ENCODE peak calls at places on chromosomes 3 and 15, in seven cellular contexts. K is sigmoid colon, Z is Panc1, I is esophagus muscularis mucosa, T is transverse colon, R is prostate gland, J is spleen. Y is an unnamed sample.

GRCh38 chr15:35540031-35540430 is 5.9 kb downstream of the DPH6 start:
- DNase-seq in J (no peak), I (no peak), T (no peak), R (no peak), K (no peak), Z (no peak), Y (no peak)

GRCh38 chr3:98482717-98483482 is 14.6 kb upstream of the OR5K2 start:
- DNase-seq in Z (no peak), J (no peak), I (no peak), R (peak; percentile 11), K (no peak), T (no peak), Y (no peak)

GRCh38 chr3:143002083-143002712 is 828 bp downstream of the U2SURP start:
- DNase-seq in Z (no peak), K (no peak), I (no peak), J (no peak), R (no peak), T (no peak), Y (no peak)

GRCh38 chr3:37899101-37899707 is 37.5 kb downstream of the CTDSPL start:
- DNase-seq in R (no peak), J (no peak), K (no peak), Z (no peak), I (no peak), T (no peak), Y (no peak)

GRCh38 chr15:82778755-82779154 is 27.1 kb downstream of the FSD2 start:
- DNase-seq in T (no peak), J (no peak), K (no peak), R (no peak), I (peak; percentile 21), Z (no peak), Y (no peak)

GRCh38 chr3:113097821-113098516 is 107.2 kb downstream of the GTPBP8 start:
- DNase-seq in T (no peak), R (no peak), J (no peak), K (no peak), Z (no peak), I (no peak), Y (no peak)

GRCh38 chr3:124995460-124995994 is 60.3 kb downstream of the HEG1 start:
- DNase-seq in Z (peak; percentile 27), T (peak; percentile 65), I (no peak), R (peak; percentile 52), K (peak; percentile 86), J (no peak), Y (no peak)

GRCh38 chr3:48466386-48467109 is 20.0 kb downstream of the ATRIP start:
- DNase-seq in T (peak; percentile 48), Z (no peak), R (no peak), I (no peak), K (peak; percentile 74), J (peak; percentile 86), Y (no peak)

GRCh38 chr3:42535981-42536784 is 33.7 kb downstream of the VIPR1 start:
- DNase-seq in K (no peak), I (no peak), Z (peak; percentile 5), R (peak; percentile 38), J (peak; percentile 69), T (peak; percentile 61), Y (no peak)

GRCh38 chr15:71601038-71601869 is 209.1 kb upstream of the NR2E3 start:
- DNase-seq in R (no peak), K (no peak), Z (no peak), J (no peak), I (peak; percentile 64), T (no peak), Y (no peak)

GRCh38 chr3:109731639-109732473 is 394.5 kb upstream of the DPPA4 start:
- DNase-seq in K (no peak), T (peak; percentile 51), I (no peak), J (no peak), R (peak; percentile 53), Z (peak; percentile 35), Y (peak; percentile 22)

GRCh38 chr3:156642750-156643728 is 31.4 kb upstream of the TIPARP start:
- DNase-seq in J (no peak), K (no peak), I (no peak), Z (no peak), R (no peak), T (no peak), Y (no peak)

GRCh38 chr3:12870942-12871341 is 29.6 kb upstream of the RPL32 start:
- DNase-seq in Z (no peak), K (peak; percentile 76), R (no peak), I (no peak), J (peak; percentile 88), T (peak; percentile 46), Y (no peak)

GRCh38 chr15:58331562-58331902 is 100.3 kb upstream of the LIPC start:
- DNase-seq in R (no peak), Z (no peak), K (no peak), I (no peak), J (no peak), T (no peak), Y (no peak)

GRCh38 chr15:99997112-99997651 is 263.9 kb upstream of the LYSMD4 start:
- DNase-seq in T (no peak), I (no peak), R (no peak), K (peak; percentile 43), Z (no peak), J (peak; percentile 66), Y (no peak)

GRCh38 chr3:53250453-53250852 is 5.4 kb downstream of the TKT start:
- DNase-seq in K (no peak), T (no peak), R (no peak), I (no peak), Z (no peak), J (no peak), Y (no peak)

GRCh38 chr15:75801859-75802593 is 41.2 kb upstream of the UBE2Q2 start:
- DNase-seq in Z (peak; percentile 56), I (no peak), K (peak; percentile 90), R (peak; percentile 61), J (peak; percentile 95), T (peak; percentile 84), Y (no peak)

GRCh38 chr3:68306571-68306970 is 625.8 kb downstream of the TAFA4 start:
- DNase-seq in I (no peak), T (no peak), J (no peak), Z (no peak), K (no peak), R (no peak), Y (no peak)

GRCh38 chr3:119586707-119587317 is 7.5 kb downstream of the ADPRH start:
- DNase-seq in Z (no peak), T (no peak), J (no peak), K (no peak), R (no peak), I (no peak), Y (no peak)

GRCh38 chr3:127409421-127410136 is 121.7 kb upstream of the PRR20G start:
- DNase-seq in R (no peak), K (peak; percentile 34), T (no peak), J (peak; percentile 64), I (peak; percentile 68), Z (no peak), Y (no peak)

GRCh38 chr3:79367803-79368202 is 400.0 kb downstream of the ROBO1 start:
- DNase-seq in I (no peak), T (no peak), K (no peak), Z (no peak), R (no peak), J (no peak), Y (no peak)

GRCh38 chr15:25056484-25057429 is 102.0 kb downstream of the SNRPN start:
- DNase-seq in Z (no peak), T (no peak), I (no peak), R (no peak), J (peak; percentile 63), K (no peak), Y (no peak)
- H3K9me3 ChIP-seq in Z (peaks cover 67% of the 10 kb centered on the region), T (peaks cover 100% of the 10 kb centered on the region), I (peaks cover 45% of the 10 kb centered on the region), R (peaks cover 11% of the 10 kb centered on the region), J (peaks cover 100% of the 10 kb centered on the region), K (peaks cover 81% of the 10 kb centered on the region), Y (peaks cover 17% of the 10 kb centered on the region)

GRCh38 chr3:154101250-154101649 is 19.9 kb upstream of the ARHGEF26 start:
- DNase-seq in K (no peak), I (no peak), J (no peak), T (no peak), Z (no peak), R (no peak), Y (no peak)

GRCh38 chr3:154105218-154105975 is 15.8 kb upstream of the ARHGEF26 start:
- DNase-seq in I (no peak), J (no peak), T (no peak), Z (no peak), R (no peak), K (no peak), Y (no peak)

GRCh38 chr3:154095832-154096421 is 25.3 kb upstream of the ARHGEF26 start:
- DNase-seq in T (no peak), J (no peak), I (no peak), R (no peak), Z (no peak), K (no peak), Y (no peak)

GRCh38 chr3:154098396-154098795 is 22.8 kb upstream of the ARHGEF26 start:
- DNase-seq in J (no peak), T (no peak), Z (no peak), I (no peak), K (no peak), R (no peak), Y (no peak)

GRCh38 chr3:154100556-154100955 is 20.6 kb upstream of the ARHGEF26 start:
- DNase-seq in I (no peak), T (no peak), Z (no peak), R (no peak), J (no peak), K (no peak), Y (no peak)
- TF ChIP-seq POLR2AphosphoS5 in I (no peak), T (no peak), Z (no peak), R (no peak), J (no peak), K (no peak), Y (no peak)

DNA sequence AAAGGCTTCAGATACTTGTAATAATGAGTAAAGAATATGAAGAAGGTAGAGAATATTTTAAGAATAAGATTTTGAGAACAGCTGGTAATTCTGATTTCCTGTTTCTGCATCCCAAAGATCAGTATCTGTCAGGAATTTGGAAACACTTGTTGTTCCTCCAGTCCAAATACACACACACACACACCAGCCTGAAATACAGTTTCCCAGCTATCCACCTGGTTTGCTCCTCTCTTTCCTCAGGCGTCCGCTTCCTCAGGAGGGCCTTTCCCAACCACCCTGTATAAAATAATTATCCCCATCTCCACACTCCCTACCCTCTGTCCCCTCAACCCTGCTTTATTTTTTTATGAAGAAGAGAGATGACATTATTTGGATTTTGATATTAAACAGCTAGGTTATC is 2.0 kb upstream of the FSIP1 start:
- DNase-seq in K (no peak), J (no peak), T (no peak), Z (no peak), R (no peak), I (no peak), Y (no peak)
- H3K9me3 ChIP-seq in K (no peaks in the 10 kb centered on the region), J (no peaks in the 10 kb centered on the region), T (no peaks in the 10 kb centered on the region), Z (no peaks in the 10 kb centered on the region), R (no peaks in the 10 kb centered on the region), I (no peaks in the 10 kb centered on the region), Y (no peaks in the 10 kb centered on the region)

GRCh38 chr3:50635066-50635465 is 18.1 kb downstream of the MAPKAPK3 start:
- DNase-seq in I (no peak), T (no peak), R (no peak), K (no peak), Z (no peak), J (no peak), Y (no peak)

GRCh38 chr3:50639055-50639494 is 22.1 kb downstream of the MAPKAPK3 start:
- DNase-seq in R (no peak), K (no peak), J (no peak), Z (no peak), I (no peak), T (no peak), Y (no peak)

GRCh38 chr3:50637012-50637411 is 20.1 kb downstream of the MAPKAPK3 start:
- DNase-seq in J (no peak), I (no peak), T (no peak), K (no peak), Z (no peak), R (no peak), Y (no peak)

GRCh38 chr3:50642382-50642781 is 25.4 kb downstream of the MAPKAPK3 start:
- DNase-seq in Z (no peak), R (no peak), T (no peak), I (no peak), J (no peak), K (no peak), Y (no peak)

GRCh38 chr3:50637945-50638344 is 21.0 kb downstream of the MAPKAPK3 start:
- DNase-seq in T (no peak), Z (no peak), J (no peak), I (no peak), R (no peak), K (no peak), Y (no peak)
- TF ChIP-seq POLR2AphosphoS5 in T (no peak), Z (no peak), J (no peak), I (no peak), R (no peak), K (no peak), Y (no peak)